ENCODE peak calls at places on chromosomes 1 and 21, in six cellular contexts. One of them, this sample, is unnamed.

GRCh38 chr1:184953600-184954219 is 20.6 kb downstream of the NIBAN1 start:
- DNase-seq in lung: no peak
- DNase-seq in activated CD8-positive, alpha-beta memory T cell treated with anti-CD3 and anti-CD28 coated beads for 24 hours: no peak
- DNase-seq in HTR-8/SVneo: peak; percentile 27
- DNase-seq in amniotic stem cell: no peak
- DNase-seq in M059J: peak; percentile 84
- DNase-seq in this sample: no peak

GRCh38 chr1:12124693-12125421 is 41.9 kb upstream of the TNFRSF1B start:
- DNase-seq in lung: peak; percentile 84
- DNase-seq in activated CD8-positive, alpha-beta memory T cell treated with anti-CD3 and anti-CD28 coated beads for 24 hours: peak; percentile 95
- DNase-seq in HTR-8/SVneo: peak; percentile 65
- DNase-seq in amniotic stem cell: peak; percentile 52
- DNase-seq in M059J: peak; percentile 65
- DNase-seq in this sample: peak; percentile 53

GRCh38 chr1:96059276-96059675 is 662.3 kb upstream of the PTBP2 start:
- DNase-seq in lung: no peak
- DNase-seq in activated CD8-positive, alpha-beta memory T cell treated with anti-CD3 and anti-CD28 coated beads for 24 hours: no peak
- DNase-seq in HTR-8/SVneo: no peak
- DNase-seq in amniotic stem cell: no peak
- DNase-seq in M059J: no peak
- DNase-seq in this sample: no peak

GRCh38 chr1:31879981-31880608 is 58.1 kb downstream of the PTP4A2 start:
- DNase-seq in lung: no peak
- DNase-seq in activated CD8-positive, alpha-beta memory T cell treated with anti-CD3 and anti-CD28 coated beads for 24 hours: no peak
- DNase-seq in HTR-8/SVneo: no peak
- DNase-seq in amniotic stem cell: no peak
- DNase-seq in M059J: no peak
- DNase-seq in this sample: no peak

GRCh38 chr1:224175615-224176014 is 7.4 kb upstream of the DEGS1 start:
- DNase-seq in lung: no peak
- DNase-seq in activated CD8-positive, alpha-beta memory T cell treated with anti-CD3 and anti-CD28 coated beads for 24 hours: no peak
- DNase-seq in HTR-8/SVneo: no peak
- DNase-seq in amniotic stem cell: no peak
- DNase-seq in M059J: no peak
- DNase-seq in this sample: no peak

GRCh38 chr1:240739754-240740153 is 127.8 kb upstream of the GREM2 start:
- DNase-seq in lung: no peak
- DNase-seq in activated CD8-positive, alpha-beta memory T cell treated with anti-CD3 and anti-CD28 coated beads for 24 hours: no peak
- DNase-seq in HTR-8/SVneo: no peak
- DNase-seq in amniotic stem cell: no peak
- DNase-seq in M059J: no peak
- DNase-seq in this sample: no peak

GRCh38 chr1:243903023-243903422 is 53.0 kb upstream of the AKT3 start:
- DNase-seq in lung: no peak
- DNase-seq in activated CD8-positive, alpha-beta memory T cell treated with anti-CD3 and anti-CD28 coated beads for 24 hours: no peak
- DNase-seq in HTR-8/SVneo: no peak
- DNase-seq in amniotic stem cell: no peak
- DNase-seq in M059J: no peak
- DNase-seq in this sample: no peak

GRCh38 chr1:20199840-20200239 is 13.5 kb upstream of the PLA2G2C start:
- DNase-seq in lung: no peak
- DNase-seq in activated CD8-positive, alpha-beta memory T cell treated with anti-CD3 and anti-CD28 coated beads for 24 hours: no peak
- DNase-seq in HTR-8/SVneo: no peak
- DNase-seq in amniotic stem cell: no peak
- DNase-seq in M059J: no peak
- DNase-seq in this sample: no peak

GRCh38 chr21:34962586-34963222 is 86.4 kb downstream of the RUNX1 start:
- DNase-seq in lung: no peak
- DNase-seq in activated CD8-positive, alpha-beta memory T cell treated with anti-CD3 and anti-CD28 coated beads for 24 hours: no peak
- DNase-seq in HTR-8/SVneo: no peak
- DNase-seq in amniotic stem cell: no peak
- DNase-seq in M059J: no peak
- DNase-seq in this sample: no peak

GRCh38 chr1:116313776-116314175 is 59.3 kb upstream of the ATP1A1 start:
- DNase-seq in lung: no peak
- DNase-seq in activated CD8-positive, alpha-beta memory T cell treated with anti-CD3 and anti-CD28 coated beads for 24 hours: no peak
- DNase-seq in HTR-8/SVneo: no peak
- DNase-seq in amniotic stem cell: no peak
- DNase-seq in M059J: no peak
- DNase-seq in this sample: no peak

GRCh38 chr1:27872059-27872801 is at the start of gene THEMIS2:
- DNase-seq in lung: peak; percentile 61
- DNase-seq in activated CD8-positive, alpha-beta memory T cell treated with anti-CD3 and anti-CD28 coated beads for 24 hours: peak; percentile 88
- DNase-seq in HTR-8/SVneo: peak; percentile 62
- DNase-seq in amniotic stem cell: no peak
- DNase-seq in M059J: peak; percentile 56
- DNase-seq in this sample: no peak